ENCODE peak calls at places on chromosome 3, in eight cellular contexts. X is testis; G is stimulated activated CD4-positive, alpha-beta T cell treated with anti-CD3 and anti-CD28 coated beads, Interleukin-1b, Interleukin-23, amount 100 ng/mL, for 4 hours; U is Ammon's horn; E is CD8-positive, alpha-beta memory T cell; N is activated T-cell treated with anti-CD3 and anti-CD28 coated beads, Interleukin-2, amount 50 U/mL, for 1 hour; R is posterior vena cava; C is NCI-H460. O is an unnamed sample.

GRCh38 chr3:95673215-95673614 is 1141.2 kb upstream of the EPHA6 start:
- DNase-seq in R (no peak), U (no peak), G (no peak), E (no peak), N (no peak), C (no peak), X (no peak), O (no peak)

GRCh38 chr3:195790891-195791290 is 20.8 kb downstream of the MUC4 start:
- DNase-seq in G (no peak), N (no peak), X (no peak), R (no peak), C (no peak), E (no peak), U (no peak), O (no peak)

GRCh38 chr3:173465898-173466678 is 68.5 kb downstream of the NLGN1 start:
- DNase-seq in N (no peak), E (no peak), C (peak), U (no peak), X (no peak), R (no peak), G (no peak), O (no peak)

GRCh38 chr3:148940983-148941382 is 50.4 kb upstream of the GYG1 start:
- DNase-seq in X (no peak), E (no peak), R (no peak), G (no peak), C (no peak), N (no peak), U (no peak), O (no peak)

GRCh38 chr3:40615110-40615915 is 90.6 kb downstream of the ZNF621 start:
- DNase-seq in N (no peak), R (no peak), C (no peak), U (peak), G (no peak), E (no peak), X (no peak), O (no peak)

GRCh38 chr3:126351086-126351770 is 6.0 kb downstream of the KLF15 start:
- DNase-seq in X (peak), N (no peak), C (no peak), R (peak), E (no peak), U (no peak), G (no peak), O (no peak)

GRCh38 chr3:30408105-30408557 is 198.3 kb upstream of the TGFBR2 start:
- DNase-seq in X (no peak), E (no peak), U (no peak), N (no peak), R (no peak), G (no peak), C (no peak), O (no peak)

GRCh38 chr3:127170794-127171193 is 22.1 kb upstream of the PRR23E start:
- DNase-seq in U (peak), X (peak), E (no peak), N (no peak), C (no peak), R (no peak), G (no peak), O (peak)

GRCh38 chr3:132626955-132627354 is 29.9 kb downstream of the ACKR4 start:
- DNase-seq in U (no peak), N (no peak), E (no peak), G (no peak), C (no peak), X (no peak), R (no peak), O (no peak)

GRCh38 chr3:168427830-168428471 is 332.2 kb upstream of the GOLIM4 start:
- DNase-seq in N (no peak), X (no peak), G (no peak), U (no peak), R (no peak), E (no peak), C (no peak), O (no peak)

GRCh38 chr3:188905991-188906635 is 265.7 kb upstream of the TPRG1 start:
- DNase-seq in R (no peak), N (no peak), U (peak), X (peak), G (no peak), C (no peak), E (no peak), O (no peak)

GRCh38 chr3:124625084-124625483 is 105.2 kb upstream of the UMPS start:
- DNase-seq in U (no peak), C (no peak), E (no peak), G (no peak), R (no peak), N (no peak), X (no peak), O (no peak)

GRCh38 chr3:41277790-41278465 is 78.6 kb downstream of the CTNNB1 start:
- DNase-seq in N (no peak), E (no peak), G (no peak), R (no peak), U (no peak), X (no peak), C (no peak), O (no peak)

GRCh38 chr3:81425198-81425868 is 336.1 kb downstream of the GBE1 start:
- DNase-seq in C (no peak), X (no peak), U (no peak), R (no peak), E (no peak), N (no peak), G (no peak), O (no peak)

GRCh38 chr3:60645801-60646200 is 605.5 kb downstream of the FHIT start:
- DNase-seq in U (no peak), C (no peak), N (no peak), G (no peak), E (no peak), X (no peak), R (no peak), O (no peak)

GRCh38 chr3:36543276-36543997 is 163.1 kb downstream of the STAC start:
- DNase-seq in C (no peak), N (no peak), U (no peak), R (no peak), E (no peak), G (no peak), X (no peak), O (no peak)

GRCh38 chr3:46123646-46124045 is 84.5 kb downstream of the CCR1 start:
- DNase-seq in N (no peak), C (no peak), G (no peak), U (no peak), E (no peak), R (no peak), X (no peak), O (no peak)

GRCh38 chr3:15782429-15782828 is 15.3 kb downstream of the ANKRD28 start:
- DNase-seq in E (no peak), X (no peak), C (no peak), G (no peak), N (no peak), R (no peak), U (no peak), O (no peak)

GRCh38 chr3:64264491-64265109 is 39.3 kb upstream of the PRICKLE2 start:
- DNase-seq in G (no peak), X (no peak), R (no peak), E (no peak), N (no peak), U (no peak), C (no peak), O (no peak)

GRCh38 chr3:31941230-31941632 is 39.8 kb downstream of the OSBPL10 start:
- DNase-seq in C (no peak), N (no peak), R (no peak), U (no peak), E (no peak), G (no peak), X (no peak), O (no peak)

GRCh38 chr3:52771702-52772101 is 962 bp upstream of the NEK4 start:
- DNase-seq in N (no peak), C (no peak), R (peak), G (no peak), U (no peak), X (no peak), E (no peak), O (no peak)

GRCh38 chr3:32216172-32216783 is 22.2 kb upstream of the CMTM8 start:
- DNase-seq in N (no peak), X (no peak), U (no peak), C (no peak), E (no peak), R (no peak), G (no peak), O (no peak)

GRCh38 chr3:136093771-136094170 is 102.4 kb downstream of the MSL2 start:
- DNase-seq in R (no peak), X (no peak), G (no peak), C (no peak), U (no peak), N (no peak), E (no peak), O (no peak)

GRCh38 chr3:41202075-41202833 is 2.9 kb downstream of the CTNNB1 start:
- DNase-seq in E (no peak), R (no peak), X (no peak), G (no peak), N (no peak), C (no peak), U (no peak), O (no peak)

GRCh38 chr3:45204136-45204535 is 22.0 kb downstream of the TMEM158 start:
- DNase-seq in X (no peak), E (no peak), C (no peak), U (no peak), R (no peak), N (no peak), G (no peak), O (no peak)

GRCh38 chr3:174480767-174481166 is 378.4 kb upstream of the NAALADL2 start:
- DNase-seq in G (no peak), U (no peak), N (no peak), R (no peak), E (no peak), C (no peak), X (no peak), O (no peak)

GRCh38 chr3:29430558-29430971 is 149.7 kb downstream of the RBMS3 start:
- DNase-seq in N (no peak), E (no peak), U (no peak), C (no peak), G (no peak), X (no peak), R (no peak), O (no peak)

GRCh38 chr3:55664387-55664786 is 177.3 kb upstream of the WNT5A start:
- DNase-seq in E (no peak), G (no peak), C (no peak), R (no peak), X (no peak), U (no peak), N (peak), O (no peak)

GRCh38 chr3:152385761-152386160 is 117.0 kb downstream of the MBNL1 start:
- DNase-seq in X (no peak), N (no peak), R (no peak), E (no peak), C (no peak), G (no peak), U (no peak), O (peak)

GRCh38 chr3:37174532-37175126 is at the start of gene LRRFIP2:
- DNase-seq in G (no peak), E (no peak), N (no peak), C (no peak), X (no peak), U (no peak), R (no peak), O (no peak)